ENCODE peak calls at places on chromosomes 3 and 15, in eight cellular contexts. Q is effector CD4-positive, alpha-beta T cell; J is stimulated activated CD8-positive, alpha-beta memory T cell treated with anti-CD3 and anti-CD28 coated beads, Interleukin-2, amount 100 ng/mL, for 1 hour; B is HT1080; Z is activated CD4-positive, alpha-beta T cell treated with anti-CD3 and anti-CD28 coated beads, Interleukin-2, amount 50 U/mL, for 24 hours; S is NCI-H2171 treated with DMSO at 0.1 percent for 48 hours; M is T-helper 1 cell; T is astrocyte. F is an unnamed sample.

GRCh38 chr3:78887608-78888011 is 880.2 kb downstream of the ROBO1 start:
- DNase-seq in Q (no peak), J (no peak), B (peak; percentile 9), Z (no peak), S (no peak), M (no peak), T (peak; percentile 42), F (no peak)

GRCh38 chr3:115581347-115582135 is 41.8 kb upstream of the GAP43 start:
- DNase-seq in Q (no peak), J (no peak), B (peak; percentile 40), Z (no peak), S (no peak), M (no peak), T (peak; percentile 7), F (no peak)

GRCh38 chr3:171959532-171960044 is 79.8 kb upstream of the FNDC3B start:
- DNase-seq in Q (no peak), J (no peak), B (no peak), Z (no peak), S (no peak), M (no peak), T (no peak), F (no peak)

GRCh38 chr3:107740992-107741896 is 218.5 kb downstream of the BBX start:
- DNase-seq in Q (no peak), J (no peak), B (peak; percentile 40), Z (no peak), S (peak; percentile 70), M (no peak), T (no peak), F (peak; percentile 19)

GRCh38 chr15:92521624-92522008 is 127.9 kb downstream of the ST8SIA2 start:
- DNase-seq in Q (peak; percentile 3), J (no peak), B (peak; percentile 48), Z (no peak), S (peak; percentile 78), M (peak; percentile 46), T (peak; percentile 79), F (no peak)

GRCh38 chr3:64684715-64685261 is 3.0 kb downstream of the ADAMTS9 start:
- DNase-seq in Q (no peak), J (no peak), B (peak; percentile 8), Z (no peak), S (no peak), M (no peak), T (peak; percentile 10), F (no peak)

GRCh38 chr3:13107661-13108060 is 34.4 kb upstream of the IQSEC1 start:
- DNase-seq in Q (no peak), J (no peak), B (no peak), Z (no peak), S (no peak), M (no peak), T (no peak), F (no peak)

GRCh38 chr3:8882171-8882593 is 81.1 kb downstream of the RAD18 start:
- DNase-seq in Q (no peak), J (no peak), B (no peak), Z (no peak), S (no peak), M (no peak), T (no peak), F (no peak)

GRCh38 chr3:29552036-29552435 is 271.2 kb downstream of the RBMS3 start:
- DNase-seq in Q (no peak), J (no peak), B (no peak), Z (no peak), S (no peak), M (no peak), T (peak; percentile 19), F (no peak)

GRCh38 chr3:170275832-170276231 is 53.6 kb downstream of the PRKCI start:
- DNase-seq in Q (no peak), J (no peak), B (no peak), Z (no peak), S (no peak), M (no peak), T (no peak), F (no peak)

F was measured in central memory CD4-positive, alpha-beta T cell.